ENCODE peak calls at places on chromosomes 6 and 20, in ten cellular contexts. A is fibroblast of pulmonary artery; P is Peyer's patch; B is RWPE1; F is GM12865; U is cardiac muscle cell; X is esophagus squamous epithelium; G is lower lobe of right lung; T is CD4-positive, alpha-beta T cell; O is BJ. Q is an unnamed sample.

GRCh38 chr20:37294262-37294981 is 5.0 kb downstream of the MANBAL start:
- DNase-seq in B (no peak), G (no peak), T (no peak), P (peak), O (no peak), A (no peak), X (no peak), U (no peak), F (no peak), Q (no peak)

GRCh38 chr20:57654363-57654997 is 34.3 kb upstream of the ZBP1 start:
- DNase-seq in F (peak), O (no peak), G (peak), U (peak), P (peak), B (peak), A (peak), T (peak), X (no peak), Q (peak)

GRCh38 chr6:143940011-143940597 is 68.0 kb downstream of the PLAGL1 start:
- DNase-seq in G (no peak), U (peak), A (peak), O (no peak), B (peak), P (no peak), X (no peak), T (peak), F (peak), Q (peak)

GRCh38 chr6:136863752-136864151 is 41.4 kb downstream of the PEX7 start:
- DNase-seq in P (no peak), A (no peak), F (no peak), B (no peak), X (no peak), T (no peak), U (no peak), G (no peak), O (no peak), Q (no peak)

GRCh38 chr6:168180548-168181011 is 101.6 kb upstream of the FRMD1 start:
- DNase-seq in G (peak), A (no peak), U (no peak), F (no peak), P (peak), T (no peak), O (no peak), B (no peak), X (no peak), Q (no peak)

GRCh38 chr6:46454691-46455090 is 36.6 kb downstream of the RCAN2 start:
- DNase-seq in A (no peak), F (no peak), B (no peak), X (no peak), U (no peak), P (no peak), O (no peak), G (no peak), T (no peak), Q (no peak)

GRCh38 chr6:34475167-34476047 is 9.5 kb downstream of the PACSIN1 start:
- DNase-seq in A (no peak), B (no peak), P (no peak), F (no peak), G (no peak), U (no peak), X (no peak), O (peak), T (no peak), Q (no peak)

GRCh38 chr6:18302561-18303439 is 38.5 kb upstream of the DEK start:
- DNase-seq in A (peak), T (no peak), B (no peak), O (no peak), X (no peak), P (no peak), F (peak), U (no peak), G (no peak), Q (no peak)

GRCh38 chr6:103687430-103687829 is 1172.3 kb downstream of the HACE1 start:
- DNase-seq in G (no peak), A (no peak), O (no peak), T (no peak), P (no peak), F (no peak), B (no peak), X (no peak), U (no peak), Q (no peak)

GRCh38 chr20:51204051-51204450 is 181.1 kb upstream of the KCNG1 start:
- DNase-seq in A (no peak), F (no peak), O (no peak), T (no peak), G (no peak), P (no peak), B (no peak), U (no peak), X (no peak), Q (no peak)

GRCh38 chr6:94215614-94216013 is 796.3 kb upstream of the EPHA7 start:
- DNase-seq in F (no peak), B (no peak), X (no peak), T (no peak), U (no peak), O (no peak), P (no peak), A (no peak), G (no peak), Q (no peak)

DNA sequence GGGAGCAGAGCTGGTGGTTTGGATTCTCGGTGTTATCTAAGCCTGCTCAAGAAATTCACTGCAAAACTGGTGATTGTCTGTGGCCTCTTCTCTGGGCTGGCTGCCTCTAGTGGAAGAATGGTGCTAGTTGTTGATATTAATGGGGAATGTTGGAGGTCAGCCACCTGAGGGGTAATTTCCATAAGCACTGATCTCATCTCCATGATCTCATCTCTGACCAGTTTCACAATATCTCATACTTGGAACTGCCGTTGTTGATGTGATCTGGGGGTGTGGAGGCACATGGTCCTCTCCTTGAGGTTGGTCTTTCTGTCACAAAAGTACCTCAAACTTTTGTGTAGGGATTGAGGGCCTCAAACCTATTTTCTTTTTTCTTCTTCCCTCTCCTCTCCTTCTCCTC is 102.6 kb downstream of the CD109 start:
- DNase-seq in O (peak), P (no peak), X (no peak), T (no peak), A (peak), U (no peak), F (peak), G (no peak), B (peak), Q (no peak)
- TF ChIP-seq CTCF in O (peak), P (peak), X (no peak), T (no peak), A (peak), U (peak), F (no peak), G (no peak), B (no peak), Q (no peak)

DNA sequence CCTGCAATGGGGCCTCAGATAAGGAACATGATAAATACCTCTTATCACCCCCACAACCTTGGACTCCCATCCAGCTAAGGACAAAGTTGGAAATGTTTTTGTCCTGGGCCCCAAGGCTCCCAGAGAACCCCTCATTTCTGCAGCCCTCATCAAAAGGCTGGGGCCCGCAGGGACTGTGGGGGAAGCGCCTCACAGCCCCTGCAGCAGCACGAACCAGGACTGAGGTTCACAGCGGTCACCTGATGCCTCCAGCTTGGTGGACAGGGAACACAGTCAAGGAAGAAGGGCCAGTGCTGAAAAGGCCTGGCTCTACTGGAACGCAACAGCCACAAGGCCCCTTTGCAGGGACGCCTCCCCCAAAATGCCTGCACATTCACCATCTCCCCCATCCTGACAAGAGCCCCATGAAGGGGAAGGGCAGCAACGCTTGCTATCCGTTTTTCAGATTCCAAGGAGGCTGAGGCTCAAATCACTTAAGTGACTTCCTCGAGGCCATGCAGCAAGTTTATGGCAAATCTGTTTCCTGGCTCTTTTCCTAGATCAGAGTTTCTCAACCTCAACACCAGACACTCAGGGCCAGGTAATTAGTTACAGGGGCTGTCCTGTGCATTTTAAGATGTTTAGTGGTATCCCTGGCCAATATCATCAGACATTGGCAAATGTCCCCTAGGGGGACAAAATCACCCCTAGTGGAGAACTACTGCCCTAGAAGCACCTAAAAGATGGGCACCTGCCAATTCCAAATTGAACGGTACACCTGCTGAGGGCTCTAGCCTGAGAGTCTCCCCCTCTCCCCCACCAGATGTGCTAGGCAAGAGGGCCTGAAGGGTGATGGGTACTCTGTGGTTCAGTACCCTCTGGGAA is 10.5 kb downstream of the TFEB start:
- DNase-seq in O (no peak), X (no peak), A (no peak), F (no peak), P (no peak), B (no peak), G (no peak), T (no peak), U (peak), Q (no peak)
- TF ChIP-seq CTCF in O (no peak), X (no peak), A (no peak), F (peak), P (no peak), B (no peak), G (no peak), T (no peak), U (no peak), Q (no peak)

GRCh38 chr6:37489697-37490336 is 9.9 kb downstream of the CCDC167 start:
- DNase-seq in F (peak), G (no peak), X (no peak), O (no peak), T (no peak), U (no peak), B (no peak), A (no peak), P (peak), Q (no peak)
- TF ChIP-seq CTCF in F (peak), G (peak), X (no peak), O (no peak), T (peak), U (peak), B (no peak), A (peak), P (no peak), Q (no peak)

GRCh38 chr6:26045046-26045938 is 41.9 kb upstream of the HFE start:
- DNase-seq in X (peak), T (peak), G (peak), O (peak), A (peak), B (peak), U (no peak), F (peak), P (peak), Q (no peak)
- TF ChIP-seq CTCF in X (no peak), T (no peak), G (no peak), O (peak), A (peak), B (no peak), U (peak), F (peak), P (peak), Q (no peak)

DNA sequence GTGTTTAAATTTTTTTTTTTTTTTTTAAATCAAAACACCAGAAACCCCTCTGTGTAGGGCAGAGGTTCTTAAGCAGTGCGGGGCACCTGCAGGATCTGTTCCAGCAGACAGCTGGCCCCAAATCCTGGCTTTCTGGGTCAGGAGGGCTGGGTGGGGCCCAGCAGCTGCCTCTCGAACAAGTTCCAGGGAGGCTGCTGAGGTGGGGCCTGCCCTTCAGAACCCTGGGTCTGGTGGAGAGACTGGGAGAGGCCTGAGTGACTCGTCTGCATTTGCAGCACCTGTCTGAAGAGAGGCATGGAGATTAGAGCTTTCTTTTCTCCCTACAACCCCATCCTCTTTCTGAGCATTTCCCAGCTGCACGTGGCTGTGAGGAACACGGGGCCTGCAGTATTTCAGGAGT is 8.4 kb downstream of the PSMG4 start:
- DNase-seq in O (no peak), F (no peak), X (no peak), U (no peak), P (no peak), A (no peak), B (no peak), G (no peak), T (no peak), Q (no peak)
- TF ChIP-seq CTCF in O (no peak), F (no peak), X (no peak), U (no peak), P (no peak), A (no peak), B (no peak), G (no peak), T (no peak), Q (no peak)

GRCh38 chr6:100228437-100229424 is 234.7 kb upstream of the MCHR2 start:
- DNase-seq in A (peak), O (no peak), P (peak), B (peak), T (no peak), U (peak), F (peak), G (peak), X (peak), Q (peak)
- TF ChIP-seq CTCF in A (peak), O (peak), P (no peak), B (peak), T (no peak), U (peak), F (peak), G (no peak), X (no peak), Q (peak)

Q was measured in neural crest cell.